ENCODE peak calls at places on chromosomes 16 and 17, in four cellular contexts. S, M, Z and L are unnamed samples.

GRCh38 chr16:4081577-4082021 is 34.6 kb downstream of the ADCY9 start:
- DNase-seq in S (no peak), M (no peak), Z (no peak), L (no peak)

GRCh38 chr17:75404223-75404738 is 1.2 kb downstream of the GRB2 start:
- DNase-seq in S (peak), M (peak), Z (peak), L (peak)

GRCh38 chr17:40340880-40341807 is 23.4 kb downstream of the GJD3 start:
- DNase-seq in S (peak), M (peak), Z (peak), L (peak)

GRCh38 chr17:77875881-77876509 is 82.5 kb upstream of the TNRC6C start:
- DNase-seq in S (no peak), M (no peak), Z (no peak), L (no peak)

GRCh38 chr16:50011707-50012106 is 13.3 kb upstream of the CNEP1R1 start:
- DNase-seq in S (no peak), M (no peak), Z (no peak), L (no peak)

GRCh38 chr17:55612691-55613141 is 101.5 kb upstream of the SMIM36 start:
- DNase-seq in S (no peak), M (no peak), Z (no peak), L (no peak)

GRCh38 chr16:23469814-23470213 is 16.8 kb upstream of the COG7 start:
- DNase-seq in S (no peak), M (peak), Z (peak), L (peak)

GRCh38 chr16:21570676-21571017 is 28.7 kb upstream of the METTL9 start:
- DNase-seq in S (no peak), M (no peak), Z (no peak), L (no peak)

GRCh38 chr16:31453255-31454204 is 5.8 kb upstream of the ARMC5 start:
- DNase-seq in S (no peak), M (no peak), Z (no peak), L (peak)

GRCh38 chr17:27245230-27245696 is 48.7 kb upstream of the WSB1 start:
- DNase-seq in S (no peak), M (peak), Z (peak), L (peak)

GRCh38 chr17:63984651-63985386 is 12.1 kb upstream of the SCN4A start:
- DNase-seq in S (peak), M (no peak), Z (no peak), L (peak)

GRCh38 chr17:14737984-14738651 is 437.2 kb downstream of the HS3ST3B1 start:
- DNase-seq in S (no peak), M (no peak), Z (peak), L (no peak)

GRCh38 chr16:4954714-4955113 is 3.4 kb upstream of the SEC14L5 start:
- DNase-seq in S (no peak), M (no peak), Z (no peak), L (no peak)

GRCh38 chr17:68909066-68909465 is 46.1 kb downstream of the ABCA8 start:
- DNase-seq in S (no peak), M (no peak), Z (no peak), L (peak)

GRCh38 chr17:38403491-38403890 is 24.8 kb upstream of the ARHGAP23 start:
- DNase-seq in S (no peak), M (no peak), Z (no peak), L (no peak)

GRCh38 chr16:49378238-49378637 is 4.6 kb downstream of the C16orf78 start:
- DNase-seq in S (no peak), M (no peak), Z (no peak), L (no peak)

GRCh38 chr17:59638553-59638952 is 18.9 kb downstream of the CLTC start:
- DNase-seq in S (no peak), M (no peak), Z (no peak), L (no peak)

GRCh38 chr17:55768946-55769624 is 18.2 kb downstream of the PCTP start:
- DNase-seq in S (no peak), M (no peak), Z (no peak), L (no peak)

GRCh38 chr17:35127751-35128514 is 6.5 kb downstream of the FNDC8 start:
- DNase-seq in S (no peak), M (no peak), Z (no peak), L (no peak)

GRCh38 chr17:63843387-63844292 is 1.2 kb upstream of the SMARCD2 start:
- DNase-seq in S (no peak), M (no peak), Z (peak), L (peak)

GRCh38 chr16:3510410-3510809 is 9.6 kb downstream of the CLUAP1 start:
- DNase-seq in S (no peak), M (no peak), Z (no peak), L (no peak)

GRCh38 chr16:67613808-67614207 is 31.1 kb upstream of the CARMIL2 start:
- DNase-seq in S (no peak), M (no peak), Z (no peak), L (no peak)

GRCh38 chr16:53968454-53968853 is 264.5 kb downstream of the FTO start:
- DNase-seq in S (no peak), M (no peak), Z (no peak), L (no peak)

GRCh38 chr17:62876664-62877411 is 68.7 kb upstream of the MARCHF10 start:
- DNase-seq in S (no peak), M (no peak), Z (no peak), L (no peak)

GRCh38 chr17:7640783-7641182 is 9.9 kb upstream of the ATP1B2 start:
- DNase-seq in S (no peak), M (no peak), Z (no peak), L (no peak)

GRCh38 chr17:1644493-1645206 is 882 bp downstream of the SCARF1 start:
- DNase-seq in S (no peak), M (no peak), Z (peak), L (no peak)

GRCh38 chr16:68235882-68236803 is at the start of gene ESRP2:
- DNase-seq in S (no peak), M (peak), Z (peak), L (peak)

GRCh38 chr16:67910162-67910561 is 17.1 kb downstream of the PSKH1 start:
- DNase-seq in S (no peak), M (peak), Z (no peak), L (no peak)

GRCh38 chr17:8766731-8767130 is 8.4 kb upstream of the SPDYE4 start:
- DNase-seq in S (no peak), M (no peak), Z (no peak), L (no peak)

GRCh38 chr16:84537431-84538151 is 33.1 kb upstream of the MEAK7 start:
- DNase-seq in S (no peak), M (peak), Z (no peak), L (no peak)

GRCh38 chr16:81458149-81458669 is 13.6 kb downstream of the CMIP start:
- DNase-seq in S (no peak), M (no peak), Z (no peak), L (no peak)

GRCh38 chr16:6066601-6067000 is 969.0 kb upstream of the EEF2KMT start:
- DNase-seq in S (no peak), M (no peak), Z (no peak), L (no peak)

GRCh38 chr17:50203086-50203485 is 1.7 kb upstream of the COL1A1 start:
- DNase-seq in S (no peak), M (no peak), Z (no peak), L (no peak)

GRCh38 chr16:1899641-1900451 is 18.4 kb downstream of the HS3ST6 start:
- DNase-seq in S (no peak), M (peak), Z (peak), L (no peak)

GRCh38 chr16:19179890-19180490 is 11.9 kb downstream of the SYT17 start:
- DNase-seq in S (no peak), M (peak), Z (peak), L (peak)

GRCh38 chr16:89815639-89816348 is 653 bp downstream of the FANCA start:
- DNase-seq in S (no peak), M (no peak), Z (no peak), L (no peak)